ENCODE peak calls at places on chromosomes 11 and 22, in six cellular contexts. G is AG08396, Y is esophagus squamous epithelium, H is Caco-2, U is body of pancreas, R is HuH-7. T is an unnamed sample.

GRCh38 chr11:84564180-84564866 is 1062.8 kb downstream of the DLG2 start:
- DNase-seq in G (peak), Y (no peak), H (peak), U (peak), R (peak), T (no peak)

GRCh38 chr11:2803186-2804057 is 82.2 kb downstream of the CDKN1C start:
- DNase-seq in G (no peak), Y (no peak), H (no peak), U (peak), R (no peak), T (no peak)

GRCh38 chr11:45105233-45105992 is 41.0 kb upstream of the PRDM11 start:
- DNase-seq in G (peak), Y (no peak), H (peak), U (peak), R (peak), T (peak)

GRCh38 chr11:71114124-71114851 is 138.1 kb downstream of the SHANK2 start:
- DNase-seq in G (no peak), Y (no peak), H (no peak), U (no peak), R (no peak), T (no peak)

GRCh38 chr11:8768625-8769333 is 86.2 kb downstream of the RPL27A start:
- DNase-seq in G (peak), Y (no peak), H (peak), U (peak), R (no peak), T (no peak)

GRCh38 chr11:43358670-43359431 is at the start of gene TTC17:
- DNase-seq in G (peak), Y (peak), H (peak), U (peak), R (peak), T (peak)

GRCh38 chr11:92846542-92847125 is 122.8 kb upstream of the MTNR1B start:
- DNase-seq in G (no peak), Y (no peak), H (no peak), U (no peak), R (no peak), T (no peak)

GRCh38 chr22:46835288-46835687 is 72.8 kb downstream of the TBC1D22A start:
- DNase-seq in G (no peak), Y (no peak), H (no peak), U (no peak), R (no peak), T (no peak)

GRCh38 chr11:15579287-15580001 is 464.7 kb downstream of the INSC start:
- DNase-seq in G (no peak), Y (no peak), H (no peak), U (no peak), R (no peak), T (no peak)

GRCh38 chr11:70183032-70183431 is 20.1 kb upstream of the FADD start:
- DNase-seq in G (no peak), Y (no peak), H (no peak), U (no peak), R (no peak), T (no peak)

GRCh38 chr11:34366522-34366921 is 8.7 kb upstream of the ABTB2 start:
- DNase-seq in G (no peak), Y (no peak), H (no peak), U (peak), R (no peak), T (no peak)

GRCh38 chr11:119782021-119782420 is 53.0 kb upstream of the NECTIN1 start:
- DNase-seq in G (no peak), Y (no peak), H (peak), U (no peak), R (peak), T (no peak)

GRCh38 chr22:31055322-31056159 is 25.6 kb upstream of the SMTN start:
- DNase-seq in G (peak), Y (no peak), H (peak), U (peak), R (peak), T (no peak)

GRCh38 chr22:30285846-30286200 is 3.5 kb downstream of the CASTOR1 start:
- DNase-seq in G (no peak), Y (no peak), H (no peak), U (no peak), R (no peak), T (no peak)

GRCh38 chr22:39592104-39593060 is 21.8 kb downstream of the CACNA1I start:
- DNase-seq in G (peak), Y (no peak), H (no peak), U (peak), R (no peak), T (no peak)

GRCh38 chr22:50738649-50739227 is 734 bp downstream of the ACR start:
- DNase-seq in G (no peak), Y (no peak), H (no peak), U (no peak), R (no peak), T (no peak)

GRCh38 chr22:44462246-44463015 is 35.6 kb downstream of the RTL6 start:
- DNase-seq in G (no peak), Y (no peak), H (no peak), U (no peak), R (no peak), T (no peak)

GRCh38 chr11:114315749-114316368 is 19.7 kb downstream of the NNMT start:
- DNase-seq in G (no peak), Y (no peak), H (peak), U (peak), R (peak), T (no peak)

GRCh38 chr11:61447601-61448551 is 18.0 kb downstream of the SDHAF2 start:
- DNase-seq in G (no peak), Y (no peak), H (no peak), U (no peak), R (no peak), T (no peak)

GRCh38 chr11:110883266-110883665 is 171.0 kb upstream of the ARHGAP20 start:
- DNase-seq in G (no peak), Y (no peak), H (no peak), U (no peak), R (no peak), T (no peak)

T was measured in effector memory CD4-positive, alpha-beta T cell.